ENCODE peak calls at places on chromosomes 5 and 9, in seven cellular contexts. One of them, this sample, is unnamed.

GRCh38 chr5:132369471-132370240 is at the start of gene SLC22A5:
- DNase-seq in SK-N-SH: peak
- DNase-seq in GM12892: peak
- DNase-seq in GM12878: no peak
- DNase-seq in HepG2: peak
- DNase-seq in K562: peak
- DNase-seq in H1: peak
- DNase-seq in this sample: peak

GRCh38 chr5:138033275-138033808 is 463 bp upstream of the FAM13B start:
- DNase-seq in GM12892: no peak
- DNase-seq in GM12878: no peak
- DNase-seq in K562: no peak
- DNase-seq in SK-N-SH: no peak
- DNase-seq in HepG2: no peak
- DNase-seq in H1: no peak
- DNase-seq in this sample: no peak

GRCh38 chr9:113446323-113446740 is 17.2 kb upstream of the RGS3 start:
- DNase-seq in GM12878: peak
- DNase-seq in GM12892: no peak
- DNase-seq in HepG2: peak
- DNase-seq in H1: no peak
- DNase-seq in K562: peak
- DNase-seq in SK-N-SH: peak
- DNase-seq in this sample: peak

GRCh38 chr9:107635803-107636174 is 146.2 kb upstream of the KLF4 start:
- DNase-seq in H1: no peak
- DNase-seq in GM12878: no peak
- DNase-seq in GM12892: no peak
- DNase-seq in K562: no peak
- DNase-seq in SK-N-SH: no peak
- DNase-seq in HepG2: no peak
- DNase-seq in this sample: no peak

GRCh38 chr5:109688647-109688998 is 1.1 kb upstream of the MAN2A1 start:
- DNase-seq in SK-N-SH: no peak
- DNase-seq in K562: peak
- DNase-seq in HepG2: peak
- DNase-seq in GM12892: no peak
- DNase-seq in GM12878: peak
- DNase-seq in H1: peak
- DNase-seq in this sample: no peak

GRCh38 chr5:6750142-6750840 is 37.1 kb downstream of the TENT4A start:
- DNase-seq in H1: no peak
- DNase-seq in SK-N-SH: no peak
- DNase-seq in HepG2: no peak
- DNase-seq in GM12892: no peak
- DNase-seq in GM12878: no peak
- DNase-seq in K562: no peak
- DNase-seq in this sample: no peak

GRCh38 chr9:91119147-91119546 is 242.6 kb downstream of the AUH start:
- DNase-seq in GM12878: no peak
- DNase-seq in GM12892: no peak
- DNase-seq in H1: no peak
- DNase-seq in SK-N-SH: no peak
- DNase-seq in K562: no peak
- DNase-seq in HepG2: no peak
- DNase-seq in this sample: no peak

GRCh38 chr9:5764130-5764868 is 68.6 kb downstream of the ERMP1 start:
- DNase-seq in H1: no peak
- DNase-seq in GM12892: peak
- DNase-seq in HepG2: no peak
- DNase-seq in SK-N-SH: no peak
- DNase-seq in K562: no peak
- DNase-seq in GM12878: peak
- DNase-seq in this sample: peak

GRCh38 chr9:20504930-20505329 is 117.4 kb downstream of the MLLT3 start:
- DNase-seq in HepG2: no peak
- DNase-seq in K562: no peak
- DNase-seq in GM12878: no peak
- DNase-seq in SK-N-SH: no peak
- DNase-seq in H1: no peak
- DNase-seq in GM12892: no peak
- DNase-seq in this sample: no peak

GRCh38 chr9:136603901-136604816 is 58.3 kb upstream of the NOTCH1 start:
- DNase-seq in HepG2: no peak
- DNase-seq in K562: peak
- DNase-seq in GM12878: no peak
- DNase-seq in H1: no peak
- DNase-seq in SK-N-SH: no peak
- DNase-seq in GM12892: no peak
- DNase-seq in this sample: no peak

GRCh38 chr9:95305770-95306492 is 11.6 kb downstream of the FANCC start:
- DNase-seq in H1: no peak
- DNase-seq in SK-N-SH: no peak
- DNase-seq in GM12892: no peak
- DNase-seq in HepG2: no peak
- DNase-seq in K562: no peak
- DNase-seq in GM12878: no peak
- DNase-seq in this sample: no peak
- TF ChIP-seq POLR2AphosphoS5 in H1: no peak
- TF ChIP-seq POLR2AphosphoS5 in SK-N-SH: no peak
- TF ChIP-seq POLR2AphosphoS5 in GM12892: no peak
- TF ChIP-seq POLR2AphosphoS5 in HepG2: no peak
- TF ChIP-seq POLR2AphosphoS5 in K562: no peak
- TF ChIP-seq POLR2AphosphoS5 in GM12878: no peak
- TF ChIP-seq POLR2AphosphoS5 in this sample: no peak

DNA sequence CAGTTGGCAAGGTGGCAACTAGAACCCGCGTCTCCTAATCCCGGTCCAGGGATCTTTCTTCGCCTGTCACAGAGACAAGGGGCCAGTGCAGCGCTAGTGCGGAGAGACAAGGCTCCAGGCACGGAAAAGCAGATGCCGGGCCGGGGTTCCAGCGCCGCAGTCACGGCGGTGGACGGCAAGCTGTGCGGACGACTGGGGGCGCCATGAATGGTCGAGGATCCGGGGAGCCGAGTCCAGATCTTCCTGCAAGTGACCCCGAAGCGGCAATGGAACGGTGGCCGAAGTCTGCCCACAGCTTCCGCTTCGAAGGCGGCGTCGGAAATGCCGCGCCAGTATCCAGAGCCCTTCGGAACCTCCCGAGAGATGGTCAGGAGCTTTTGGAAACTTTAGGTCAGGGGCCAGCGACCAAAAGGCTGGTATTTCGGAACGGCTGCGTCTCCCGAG is 625 bp upstream of the FAF2 start:
- DNase-seq in GM12878: no peak
- DNase-seq in HepG2: no peak
- DNase-seq in SK-N-SH: peak
- DNase-seq in GM12892: no peak
- DNase-seq in K562: peak
- DNase-seq in H1: peak
- DNase-seq in this sample: no peak
- TF ChIP-seq TAF1 in GM12878: no peak
- TF ChIP-seq TAF1 in HepG2: no peak
- TF ChIP-seq TAF1 in SK-N-SH: no peak
- TF ChIP-seq TAF1 in GM12892: no peak
- TF ChIP-seq TAF1 in K562: no peak
- TF ChIP-seq TAF1 in H1: peak
- TF ChIP-seq TAF1 in this sample: no peak

DNA sequence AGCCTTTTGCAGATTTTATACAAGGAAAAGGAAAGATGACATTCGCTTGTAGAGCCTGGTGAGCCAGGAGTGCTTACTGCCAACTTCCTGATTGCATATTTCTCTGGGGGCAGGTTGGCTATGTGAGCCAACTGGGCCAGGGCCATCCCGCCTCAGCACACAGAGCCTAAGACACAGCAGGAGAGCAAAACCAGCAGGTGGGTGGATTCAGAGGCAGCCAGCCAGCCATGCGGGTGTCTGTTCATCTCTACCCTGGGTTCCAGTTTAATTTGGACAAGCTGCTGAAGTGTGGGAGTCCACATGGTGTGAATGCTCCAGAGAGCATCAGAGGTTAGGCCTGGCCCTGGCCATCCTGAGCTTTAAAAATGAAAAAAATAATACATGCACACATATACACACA is 291.4 kb downstream of the ARHGEF28 start:
- DNase-seq in GM12892: no peak
- DNase-seq in HepG2: no peak
- DNase-seq in H1: no peak
- DNase-seq in K562: no peak
- DNase-seq in GM12878: no peak
- DNase-seq in SK-N-SH: no peak
- DNase-seq in this sample: no peak
- TF ChIP-seq POLR2AphosphoS5 in GM12892: no peak
- TF ChIP-seq POLR2AphosphoS5 in HepG2: no peak
- TF ChIP-seq POLR2AphosphoS5 in H1: no peak
- TF ChIP-seq POLR2AphosphoS5 in K562: no peak
- TF ChIP-seq POLR2AphosphoS5 in GM12878: no peak
- TF ChIP-seq POLR2AphosphoS5 in SK-N-SH: no peak
- TF ChIP-seq POLR2AphosphoS5 in this sample: no peak

DNA sequence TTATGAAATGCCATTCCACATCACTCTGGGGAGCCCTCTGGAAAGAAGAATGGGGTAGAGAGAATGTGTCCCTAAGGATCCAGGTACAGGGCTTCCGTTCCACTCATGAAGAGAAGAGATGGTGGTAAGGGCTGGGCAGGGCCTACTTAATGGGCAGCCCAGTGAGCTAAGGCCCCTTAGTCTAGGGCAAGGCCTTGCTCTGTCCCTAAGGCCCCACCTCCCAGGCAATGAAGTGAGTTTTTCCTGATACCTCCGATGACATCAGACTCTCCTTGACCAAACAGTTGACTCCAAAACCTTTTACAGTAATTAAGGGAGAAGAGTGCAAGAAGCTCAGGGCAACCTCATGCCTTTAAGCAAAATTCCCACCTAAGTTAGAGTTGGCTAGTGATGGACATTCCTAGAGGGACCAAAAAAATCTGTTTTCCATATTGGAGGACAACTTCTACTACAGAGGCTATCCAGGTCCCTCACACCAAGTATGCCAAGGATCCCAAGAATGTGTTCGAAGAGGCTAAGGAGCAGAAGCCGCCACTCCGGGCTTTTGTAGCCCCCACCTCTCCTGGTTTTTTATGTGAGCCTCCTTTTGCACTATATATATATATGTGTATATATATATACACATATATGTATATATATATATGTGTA is 5.9 kb downstream of the KLF9 start:
- DNase-seq in HepG2: no peak
- DNase-seq in SK-N-SH: no peak
- DNase-seq in K562: no peak
- DNase-seq in GM12892: no peak
- DNase-seq in GM12878: no peak
- DNase-seq in H1: no peak
- DNase-seq in this sample: no peak
- TF ChIP-seq TAF1 in HepG2: no peak
- TF ChIP-seq TAF1 in SK-N-SH: no peak
- TF ChIP-seq TAF1 in K562: no peak
- TF ChIP-seq TAF1 in GM12892: no peak
- TF ChIP-seq TAF1 in GM12878: no peak
- TF ChIP-seq TAF1 in H1: no peak
- TF ChIP-seq TAF1 in this sample: no peak

DNA sequence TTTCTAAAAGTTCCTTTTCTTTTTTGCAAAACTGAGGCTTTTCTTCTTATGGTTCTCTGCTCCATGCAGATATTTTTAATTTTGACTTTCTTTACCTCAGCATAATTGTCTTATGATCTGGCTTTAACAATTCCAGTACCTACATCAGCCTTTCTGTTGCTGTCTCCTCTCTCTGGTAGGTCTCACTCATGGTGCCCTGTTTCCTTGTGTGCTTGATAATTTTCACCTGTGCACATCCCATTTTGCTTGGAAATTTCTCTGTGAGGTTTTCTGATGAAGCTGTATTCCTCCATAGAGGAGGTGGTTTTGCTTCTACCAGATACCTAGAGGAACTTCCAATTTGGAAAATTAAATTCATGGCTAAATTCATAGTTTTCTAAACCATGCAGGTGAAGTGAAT is 2.3 kb upstream of the HSD17B3 start:
- DNase-seq in GM12892: no peak
- DNase-seq in SK-N-SH: no peak
- DNase-seq in GM12878: no peak
- DNase-seq in K562: no peak
- DNase-seq in H1: no peak
- DNase-seq in HepG2: no peak
- DNase-seq in this sample: no peak
- TF ChIP-seq POLR2AphosphoS5 in GM12892: no peak
- TF ChIP-seq POLR2AphosphoS5 in SK-N-SH: no peak
- TF ChIP-seq POLR2AphosphoS5 in GM12878: no peak
- TF ChIP-seq POLR2AphosphoS5 in K562: no peak
- TF ChIP-seq POLR2AphosphoS5 in H1: no peak
- TF ChIP-seq POLR2AphosphoS5 in HepG2: no peak
- TF ChIP-seq POLR2AphosphoS5 in this sample: no peak

GRCh38 chr9:93060746-93061259 is 2.3 kb downstream of the SUSD3 start:
- DNase-seq in K562: peak
- DNase-seq in HepG2: no peak
- DNase-seq in GM12892: no peak
- DNase-seq in H1: no peak
- DNase-seq in GM12878: peak
- DNase-seq in SK-N-SH: no peak
- DNase-seq in this sample: no peak

GRCh38 chr9:93059960-93060591 is 1.6 kb downstream of the SUSD3 start:
- DNase-seq in GM12892: no peak
- DNase-seq in H1: no peak
- DNase-seq in GM12878: no peak
- DNase-seq in K562: no peak
- DNase-seq in SK-N-SH: no peak
- DNase-seq in HepG2: no peak
- DNase-seq in this sample: no peak

GRCh38 chr9:93061260-93061751 is 2.8 kb downstream of the SUSD3 start:
- DNase-seq in K562: no peak
- DNase-seq in GM12892: no peak
- DNase-seq in HepG2: no peak
- DNase-seq in H1: no peak
- DNase-seq in SK-N-SH: no peak
- DNase-seq in GM12878: no peak
- DNase-seq in this sample: no peak

GRCh38 chr9:93062364-93062763 is 3.9 kb downstream of the SUSD3 start:
- DNase-seq in SK-N-SH: no peak
- DNase-seq in K562: peak
- DNase-seq in GM12878: no peak
- DNase-seq in GM12892: no peak
- DNase-seq in HepG2: no peak
- DNase-seq in H1: no peak
- DNase-seq in this sample: no peak

DNA sequence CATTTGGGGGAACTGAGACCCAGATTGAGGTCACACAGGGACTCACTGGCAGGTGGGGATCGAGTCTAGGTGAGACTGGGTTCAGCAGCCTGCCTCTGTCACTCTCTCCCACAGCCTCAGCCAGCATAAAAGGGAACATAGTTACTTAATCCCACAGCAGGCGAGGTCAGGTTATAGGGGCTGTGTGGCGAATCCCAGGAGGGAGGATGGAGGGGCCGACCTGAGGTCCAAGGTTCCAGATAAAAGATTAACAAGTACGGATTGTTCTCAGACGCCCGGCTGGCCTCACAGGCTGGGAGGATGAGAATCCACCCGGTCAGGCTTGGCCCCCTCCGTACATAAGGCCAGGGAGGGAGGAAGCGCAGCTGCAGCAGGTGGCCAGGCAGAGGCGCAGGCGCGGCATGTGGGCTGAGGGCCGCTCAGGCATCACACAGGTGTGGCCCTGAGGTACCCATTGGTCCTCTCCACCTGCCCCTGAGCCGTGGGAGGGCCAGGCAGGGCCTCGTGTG is 3.3 kb downstream of the SUSD3 start:
- DNase-seq in HepG2: peak
- DNase-seq in K562: no peak
- DNase-seq in SK-N-SH: no peak
- DNase-seq in H1: peak
- DNase-seq in GM12892: peak
- DNase-seq in GM12878: peak
- DNase-seq in this sample: no peak
- TF ChIP-seq TAF1 in HepG2: no peak
- TF ChIP-seq TAF1 in K562: no peak
- TF ChIP-seq TAF1 in SK-N-SH: no peak
- TF ChIP-seq TAF1 in H1: no peak
- TF ChIP-seq TAF1 in GM12892: peak
- TF ChIP-seq TAF1 in GM12878: no peak
- TF ChIP-seq TAF1 in this sample: no peak

GRCh38 chr9:127569819-127570401 is 42.2 kb upstream of the STXBP1 start:
- DNase-seq in K562: no peak
- DNase-seq in GM12878: no peak
- DNase-seq in SK-N-SH: no peak
- DNase-seq in H1: no peak
- DNase-seq in GM12892: no peak
- DNase-seq in HepG2: no peak
- DNase-seq in this sample: no peak
- TF ChIP-seq POLR2AphosphoS5 in K562: no peak
- TF ChIP-seq POLR2AphosphoS5 in GM12878: no peak
- TF ChIP-seq POLR2AphosphoS5 in SK-N-SH: no peak
- TF ChIP-seq POLR2AphosphoS5 in H1: no peak
- TF ChIP-seq POLR2AphosphoS5 in GM12892: no peak
- TF ChIP-seq POLR2AphosphoS5 in HepG2: no peak
- TF ChIP-seq POLR2AphosphoS5 in this sample: no peak